ENCODE peak calls at places on chromosomes 3 and 15, in ten cellular contexts. One of them, this sample, is unnamed.

GRCh38 chr3:100401674-100402036 is 316 bp downstream of the LNP1 start:
- DNase-seq in transverse colon: peak; percentile 29
- DNase-seq in uterus: peak; percentile 38
- DNase-seq in H1: no peak
- DNase-seq in HepG2: no peak
- DNase-seq in A549: no peak
- DNase-seq in vagina: no peak
- DNase-seq in stomach: no peak
- DNase-seq in ovary: peak; percentile 62
- DNase-seq in GM12891: no peak
- DNase-seq in this sample: peak; percentile 79

GRCh38 chr3:131896285-131896684 is 138.5 kb downstream of the CPNE4 start:
- DNase-seq in H1: no peak
- DNase-seq in HepG2: no peak
- DNase-seq in transverse colon: no peak
- DNase-seq in stomach: no peak
- DNase-seq in ovary: no peak
- DNase-seq in vagina: no peak
- DNase-seq in GM12891: no peak
- DNase-seq in uterus: no peak
- DNase-seq in A549: no peak
- DNase-seq in this sample: no peak

GRCh38 chr3:16132926-16133325 is 41.6 kb upstream of the GALNT15 start:
- DNase-seq in vagina: no peak
- DNase-seq in uterus: peak; percentile 38
- DNase-seq in transverse colon: no peak
- DNase-seq in HepG2: no peak
- DNase-seq in ovary: no peak
- DNase-seq in stomach: no peak
- DNase-seq in GM12891: no peak
- DNase-seq in H1: no peak
- DNase-seq in A549: no peak
- DNase-seq in this sample: no peak

GRCh38 chr3:31434819-31435218 is 97.9 kb upstream of the STT3B start:
- DNase-seq in HepG2: no peak
- DNase-seq in ovary: no peak
- DNase-seq in GM12891: no peak
- DNase-seq in uterus: no peak
- DNase-seq in transverse colon: no peak
- DNase-seq in H1: no peak
- DNase-seq in vagina: no peak
- DNase-seq in stomach: no peak
- DNase-seq in A549: no peak
- DNase-seq in this sample: no peak

GRCh38 chr3:16547555-16547954 is 34.1 kb upstream of the RFTN1 start:
- DNase-seq in A549: no peak
- DNase-seq in uterus: no peak
- DNase-seq in GM12891: no peak
- DNase-seq in transverse colon: no peak
- DNase-seq in stomach: no peak
- DNase-seq in H1: no peak
- DNase-seq in vagina: no peak
- DNase-seq in HepG2: no peak
- DNase-seq in ovary: no peak
- DNase-seq in this sample: no peak

GRCh38 chr3:56251343-56251945 is 216.8 kb downstream of the ERC2 start:
- DNase-seq in ovary: no peak
- DNase-seq in GM12891: peak; percentile 31
- DNase-seq in stomach: peak; percentile 34
- DNase-seq in H1: no peak
- DNase-seq in transverse colon: peak; percentile 17
- DNase-seq in A549: peak; percentile 19
- DNase-seq in uterus: peak; percentile 19
- DNase-seq in HepG2: peak; percentile 18
- DNase-seq in vagina: no peak
- DNase-seq in this sample: peak; percentile 51

GRCh38 chr3:129346690-129347440 is 68.2 kb downstream of the HMCES start:
- DNase-seq in transverse colon: no peak
- DNase-seq in GM12891: no peak
- DNase-seq in H1: no peak
- DNase-seq in vagina: no peak
- DNase-seq in uterus: no peak
- DNase-seq in ovary: no peak
- DNase-seq in HepG2: no peak
- DNase-seq in stomach: no peak
- DNase-seq in A549: no peak
- DNase-seq in this sample: no peak

GRCh38 chr15:73954188-73955145 is 28.2 kb downstream of the LOXL1 start:
- DNase-seq in vagina: no peak
- DNase-seq in A549: no peak
- DNase-seq in uterus: no peak
- DNase-seq in stomach: no peak
- DNase-seq in ovary: peak; percentile 32
- DNase-seq in H1: no peak
- DNase-seq in transverse colon: no peak
- DNase-seq in HepG2: no peak
- DNase-seq in GM12891: no peak
- DNase-seq in this sample: no peak

GRCh38 chr3:9678493-9678892 is 25.1 kb upstream of the CPNE9 start:
- DNase-seq in stomach: no peak
- DNase-seq in H1: no peak
- DNase-seq in A549: no peak
- DNase-seq in HepG2: no peak
- DNase-seq in GM12891: no peak
- DNase-seq in uterus: no peak
- DNase-seq in vagina: no peak
- DNase-seq in transverse colon: no peak
- DNase-seq in ovary: no peak
- DNase-seq in this sample: no peak

GRCh38 chr15:100349696-100350433 is 8.1 kb upstream of the ADAMTS17 start:
- DNase-seq in stomach: peak; percentile 95
- DNase-seq in A549: peak; percentile 96
- DNase-seq in uterus: peak; percentile 95
- DNase-seq in transverse colon: peak; percentile 95
- DNase-seq in GM12891: peak; percentile 68
- DNase-seq in vagina: peak; percentile 95
- DNase-seq in ovary: peak; percentile 97
- DNase-seq in H1: peak; percentile 97
- DNase-seq in HepG2: peak; percentile 76
- DNase-seq in this sample: peak; percentile 82
- TF ChIP-seq POLR2A in stomach: no peak
- TF ChIP-seq POLR2A in A549: no peak
- TF ChIP-seq POLR2A in uterus: peak; percentile 38
- TF ChIP-seq POLR2A in transverse colon: peak; percentile 30
- TF ChIP-seq POLR2A in GM12891: no peak
- TF ChIP-seq POLR2A in vagina: peak; percentile 22
- TF ChIP-seq POLR2A in ovary: peak; percentile 54
- TF ChIP-seq POLR2A in H1: no peak
- TF ChIP-seq POLR2A in HepG2: no peak
- TF ChIP-seq POLR2A in this sample: no peak

DNA sequence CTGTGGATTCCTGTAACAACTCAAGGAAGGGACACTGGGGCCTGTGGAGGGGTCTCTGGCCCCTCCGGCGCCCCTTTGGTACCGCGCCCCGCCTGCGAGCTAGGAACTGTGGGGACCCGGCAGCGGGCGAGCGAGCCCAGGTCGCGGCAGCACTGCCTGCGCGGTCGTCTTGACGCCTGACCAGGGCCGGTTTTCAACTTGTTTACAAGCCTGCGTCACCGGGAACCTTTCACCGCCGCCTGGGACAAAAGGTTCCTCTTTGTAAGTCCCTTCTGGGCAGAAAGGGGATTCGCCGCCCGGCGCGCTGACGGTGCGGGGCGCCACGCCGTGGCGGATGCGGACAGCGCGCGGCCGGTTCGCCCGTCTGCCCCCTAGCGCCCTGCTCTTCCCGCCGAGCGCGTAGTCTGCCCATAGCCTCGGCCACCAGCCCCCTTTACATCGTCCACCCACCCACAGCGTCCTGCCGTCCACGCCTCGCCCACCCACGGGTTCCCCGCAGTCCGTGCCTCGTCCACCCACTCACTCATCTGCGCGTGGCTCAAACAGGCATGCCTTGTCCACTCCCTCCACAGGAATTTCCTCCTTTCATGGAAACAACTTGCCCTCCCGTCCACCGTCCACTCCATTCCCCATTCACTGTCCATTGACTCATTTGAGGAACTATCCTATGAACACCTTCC is 5.5 kb upstream of the CFAP100 start:
- DNase-seq in stomach: peak; percentile 95
- DNase-seq in H1: peak; percentile 79
- DNase-seq in transverse colon: peak; percentile 92
- DNase-seq in ovary: peak; percentile 92
- DNase-seq in uterus: peak; percentile 94
- DNase-seq in vagina: peak; percentile 95
- DNase-seq in A549: peak; percentile 50
- DNase-seq in GM12891: peak; percentile 73
- DNase-seq in HepG2: peak; percentile 93
- DNase-seq in this sample: peak; percentile 82
- TF ChIP-seq POLR2A in stomach: no peak
- TF ChIP-seq POLR2A in H1: peak; percentile 39
- TF ChIP-seq POLR2A in transverse colon: peak; percentile 60
- TF ChIP-seq POLR2A in ovary: peak; percentile 73
- TF ChIP-seq POLR2A in uterus: peak; percentile 70
- TF ChIP-seq POLR2A in vagina: peak; percentile 36
- TF ChIP-seq POLR2A in A549: no peak
- TF ChIP-seq POLR2A in GM12891: no peak
- TF ChIP-seq POLR2A in HepG2: no peak
- TF ChIP-seq POLR2A in this sample: no peak

GRCh38 chr3:4979401-4980228 is at the start of gene BHLHE40:
- DNase-seq in HepG2: no peak
- DNase-seq in GM12891: no peak
- DNase-seq in H1: peak; percentile 72
- DNase-seq in stomach: no peak
- DNase-seq in transverse colon: peak; percentile 44
- DNase-seq in uterus: no peak
- DNase-seq in ovary: no peak
- DNase-seq in vagina: no peak
- DNase-seq in A549: no peak
- DNase-seq in this sample: peak; percentile 78

GRCh38 chr3:4978966-4979400 is 254 bp upstream of the BHLHE40 start:
- DNase-seq in ovary: peak; percentile 95
- DNase-seq in A549: peak; percentile 89
- DNase-seq in stomach: peak; percentile 94
- DNase-seq in transverse colon: peak; percentile 94
- DNase-seq in HepG2: peak; percentile 92
- DNase-seq in vagina: peak; percentile 98
- DNase-seq in uterus: peak; percentile 97
- DNase-seq in H1: no peak
- DNase-seq in GM12891: peak; percentile 69
- DNase-seq in this sample: peak; percentile 78

GRCh38 chr3:4977001-4977888 is 2.0 kb upstream of the BHLHE40 start:
- DNase-seq in HepG2: peak; percentile 84
- DNase-seq in vagina: peak; percentile 95
- DNase-seq in ovary: peak; percentile 88
- DNase-seq in A549: peak; percentile 62
- DNase-seq in stomach: peak; percentile 75
- DNase-seq in uterus: peak; percentile 84
- DNase-seq in GM12891: no peak
- DNase-seq in H1: peak; percentile 64
- DNase-seq in transverse colon: peak; percentile 79
- DNase-seq in this sample: peak; percentile 29

GRCh38 chr3:4977889-4978258 is 1.4 kb upstream of the BHLHE40 start:
- DNase-seq in vagina: peak; percentile 93
- DNase-seq in A549: no peak
- DNase-seq in uterus: no peak
- DNase-seq in stomach: no peak
- DNase-seq in ovary: no peak
- DNase-seq in GM12891: no peak
- DNase-seq in H1: no peak
- DNase-seq in HepG2: no peak
- DNase-seq in transverse colon: no peak
- DNase-seq in this sample: no peak

DNA sequence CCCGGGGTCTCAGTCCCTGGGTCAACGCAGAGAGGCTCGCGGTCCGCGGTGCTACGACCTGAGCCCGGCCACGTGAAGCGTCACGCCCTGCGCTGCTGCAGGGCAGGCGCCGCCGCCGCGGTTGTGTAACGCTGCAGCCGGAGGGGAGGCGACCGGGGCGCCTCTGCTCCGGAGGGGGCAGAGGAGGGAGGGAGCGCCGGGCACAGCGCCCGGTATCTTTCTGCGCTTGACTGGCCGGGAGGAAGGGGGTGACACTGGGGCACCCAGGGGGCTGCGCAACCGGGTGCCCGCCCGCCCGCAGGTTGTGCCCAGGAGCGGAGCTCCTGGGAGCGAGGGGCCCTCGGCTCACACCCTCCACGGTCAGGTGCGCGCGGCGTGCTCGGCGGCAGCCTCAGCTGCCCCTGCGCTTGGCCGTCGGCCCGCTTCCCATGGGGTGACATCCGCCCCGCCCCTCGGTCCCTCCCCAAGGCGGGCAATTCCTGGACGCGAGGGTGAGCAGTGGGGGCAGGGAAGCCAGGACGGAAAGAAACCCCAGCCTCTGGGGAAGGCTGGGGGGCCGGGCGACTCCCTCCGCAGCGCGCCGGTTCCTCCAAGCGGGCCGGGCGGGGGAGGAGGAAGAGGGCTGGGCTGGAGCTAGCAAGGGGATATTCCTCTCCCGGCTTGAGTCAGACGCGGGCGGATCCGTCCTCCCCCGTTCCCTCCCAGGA is 825 bp upstream of the BHLHE40 start:
- DNase-seq in A549: peak; percentile 94
- DNase-seq in vagina: peak; percentile 99
- DNase-seq in H1: peak; percentile 85
- DNase-seq in transverse colon: peak; percentile 95
- DNase-seq in ovary: peak; percentile 97
- DNase-seq in uterus: peak; percentile 98
- DNase-seq in stomach: peak; percentile 95
- DNase-seq in HepG2: peak; percentile 91
- DNase-seq in GM12891: peak; percentile 56
- DNase-seq in this sample: peak; percentile 82
- TF ChIP-seq POLR2A in A549: peak; percentile 6
- TF ChIP-seq POLR2A in vagina: peak; percentile 33
- TF ChIP-seq POLR2A in H1: no peak
- TF ChIP-seq POLR2A in transverse colon: peak; percentile 89
- TF ChIP-seq POLR2A in ovary: peak; percentile 55
- TF ChIP-seq POLR2A in uterus: peak; percentile 55
- TF ChIP-seq POLR2A in stomach: no peak
- TF ChIP-seq POLR2A in HepG2: peak; percentile 83
- TF ChIP-seq POLR2A in GM12891: peak; percentile 61
- TF ChIP-seq POLR2A in this sample: peak; percentile 80

DNA sequence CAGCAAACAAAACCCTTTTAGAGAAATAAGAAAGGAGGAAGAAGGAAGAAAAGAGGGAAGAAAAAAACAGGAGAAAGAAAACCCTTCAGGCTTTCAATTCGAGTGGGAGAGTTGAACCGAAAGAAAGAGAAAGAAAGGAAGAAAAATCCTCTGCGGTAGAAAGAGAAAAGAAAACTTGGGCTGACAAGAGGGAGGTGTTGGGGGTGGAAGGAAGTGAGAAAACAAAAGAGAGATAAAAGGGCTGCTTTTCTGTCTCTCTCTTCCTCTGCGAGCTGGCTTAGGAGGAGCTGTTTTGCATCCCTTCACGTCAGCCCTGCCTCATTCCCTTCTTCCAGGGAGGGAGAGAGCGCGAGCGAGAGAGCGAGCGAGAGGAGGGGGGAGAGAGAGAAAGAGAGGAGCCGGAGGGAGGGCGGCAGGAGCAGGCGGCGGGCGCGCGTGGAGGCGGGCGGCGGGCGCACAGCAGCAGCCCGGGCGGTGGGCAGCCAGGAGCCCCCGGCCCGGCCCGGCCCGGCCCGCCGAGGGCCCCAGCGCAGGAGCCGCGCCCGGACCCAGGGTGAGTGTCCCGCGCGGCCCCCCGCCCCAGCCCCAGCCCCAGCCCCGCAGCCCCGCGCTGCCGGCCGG is at the start of gene ZNF710:
- DNase-seq in vagina: no peak
- DNase-seq in uterus: peak; percentile 65
- DNase-seq in H1: peak; percentile 74
- DNase-seq in stomach: no peak
- DNase-seq in HepG2: no peak
- DNase-seq in transverse colon: peak; percentile 49
- DNase-seq in ovary: peak; percentile 74
- DNase-seq in GM12891: peak; percentile 61
- DNase-seq in A549: peak; percentile 77
- DNase-seq in this sample: peak; percentile 63
- TF ChIP-seq POLR2A in vagina: peak; percentile 32
- TF ChIP-seq POLR2A in uterus: peak; percentile 21
- TF ChIP-seq POLR2A in H1: peak; percentile 74
- TF ChIP-seq POLR2A in stomach: no peak
- TF ChIP-seq POLR2A in HepG2: no peak
- TF ChIP-seq POLR2A in transverse colon: no peak
- TF ChIP-seq POLR2A in ovary: no peak
- TF ChIP-seq POLR2A in GM12891: peak; percentile 42
- TF ChIP-seq POLR2A in A549: peak; percentile 30
- TF ChIP-seq POLR2A in this sample: no peak